ENCODE peak calls at places on chromosomes 5 and 9, in six cellular contexts. R is kidney; C is gastrocnemius medialis; A is CD8-positive, alpha-beta T cell; Y is GM23248; L is cardiac muscle cell. V is an unnamed sample. For H3K36me3 and H3K4me1, the result is how much of the 10 kb centered on the place peaks cover.

GRCh38 chr5:132557425-132557805 is 638 bp downstream of the RAD50 start:
- DNase-seq in R (no peak), C (peak), A (peak), Y (peak), L (peak), V (peak)

GRCh38 chr5:61200582-61201155 is 38.4 kb upstream of the SMIM15 start:
- DNase-seq in R (peak), C (no peak), A (no peak), Y (no peak), L (no peak), V (no peak)

GRCh38 chr5:100992354-100992753 is 89.3 kb upstream of the ST8SIA4 start:
- DNase-seq in R (no peak), C (no peak), A (no peak), Y (no peak), L (no peak), V (no peak)

GRCh38 chr5:474826-475661 is 32.1 kb downstream of the EXOC3 start:
- DNase-seq in R (peak), C (no peak), A (no peak), Y (no peak), L (no peak), V (peak)

GRCh38 chr5:174323878-174324281 is 278.4 kb downstream of the NSG2 start:
- DNase-seq in R (no peak), C (no peak), A (no peak), Y (peak), L (peak), V (no peak)

GRCh38 chr5:87147441-87147840 is 120.2 kb upstream of the RASA1 start:
- DNase-seq in R (no peak), C (no peak), A (no peak), Y (peak), L (no peak), V (no peak)

GRCh38 chr9:136412912-136413420 is 2.5 kb downstream of the PMPCA start:
- DNase-seq in R (no peak), C (no peak), A (no peak), Y (peak), L (no peak), V (no peak)

GRCh38 chr9:113278840-113279239 is 3.4 kb downstream of the PRPF4 start:
- DNase-seq in R (no peak), C (no peak), A (no peak), Y (no peak), L (no peak), V (no peak)

GRCh38 chr9:27407966-27408365 is 111.0 kb upstream of the EQTN start:
- DNase-seq in R (no peak), C (no peak), A (no peak), Y (peak), L (no peak), V (no peak)

GRCh38 chr5:132215329-132215728 is 12.3 kb downstream of the P4HA2 start:
- DNase-seq in R (peak), C (peak), A (no peak), Y (peak), L (no peak), V (peak)

GRCh38 chr9:27297050-27297449 is at the start of gene EQTN:
- DNase-seq in R (no peak), C (no peak), A (no peak), Y (no peak), L (no peak), V (no peak)

GRCh38 chr5:179194941-179195381 is 134.8 kb downstream of the ZNF354C start:
- DNase-seq in R (peak), C (no peak), A (no peak), Y (no peak), L (no peak), V (no peak)

GRCh38 chr5:154320209-154320608 is 125.6 kb upstream of the SAP30L start:
- DNase-seq in R (no peak), C (no peak), A (no peak), Y (no peak), L (no peak), V (no peak)

GRCh38 chr5:133907075-133907474 is 61.4 kb downstream of the C5orf15 start:
- DNase-seq in R (no peak), C (no peak), A (no peak), Y (no peak), L (no peak), V (peak)

GRCh38 chr5:14614490-14614889 is 32.9 kb downstream of the OTULINL start:
- DNase-seq in R (no peak), C (no peak), A (no peak), Y (no peak), L (no peak), V (no peak)

GRCh38 chr5:86679529-86679928 is 61.8 kb downstream of the COX7C start:
- DNase-seq in R (no peak), C (no peak), A (no peak), Y (peak), L (peak), V (no peak)

GRCh38 chr5:61301820-61302563 is 30.1 kb upstream of the ZSWIM6 start:
- DNase-seq in R (peak), C (peak), A (no peak), Y (peak), L (peak), V (peak)

GRCh38 chr9:15837079-15837679 is 284.3 kb downstream of the CCDC171 start:
- DNase-seq in R (no peak), C (no peak), A (no peak), Y (peak), L (peak), V (no peak)

GRCh38 chr9:133341369-133342082 is 5.5 kb upstream of the SURF6 start:
- DNase-seq in R (peak), C (peak), A (no peak), Y (no peak), L (no peak), V (peak)

GRCh38 chr9:33443047-33443446 is 4.3 kb downstream of the AQP3 start:
- DNase-seq in R (peak), C (no peak), A (no peak), Y (no peak), L (no peak), V (no peak)

GRCh38 chr5:92906798-92907380 is 674.1 kb downstream of the NR2F1-AS1 start:
- DNase-seq in R (no peak), C (no peak), A (no peak), Y (no peak), L (no peak), V (no peak)

GRCh38 chr5:52837591-52838001 is 49.9 kb downstream of the ITGA1 start:
- DNase-seq in R (no peak), C (no peak), A (no peak), Y (peak), L (no peak), V (no peak)

GRCh38 chr5:106094128-106094726 is 1576.5 kb downstream of the EFNA5 start:
- DNase-seq in R (no peak), C (no peak), A (no peak), Y (peak), L (no peak), V (no peak)

GRCh38 chr9:89798546-89799120 is 193.8 kb downstream of the GADD45G start:
- DNase-seq in R (no peak), C (no peak), A (no peak), Y (no peak), L (no peak), V (no peak)

GRCh38 chr5:151773979-151774378 is 2.2 kb downstream of the G3BP1 start:
- DNase-seq in R (no peak), C (no peak), A (no peak), Y (peak), L (no peak), V (no peak)

GRCh38 chr9:134594376-134594941 is 47.1 kb upstream of the COL5A1 start:
- DNase-seq in R (no peak), C (no peak), A (peak), Y (no peak), L (no peak), V (no peak)

GRCh38 chr5:61809651-61810050 is 477.6 kb downstream of the ZSWIM6 start:
- DNase-seq in R (no peak), C (no peak), A (no peak), Y (no peak), L (no peak), V (no peak)

GRCh38 chr5:68529581-68529980 is 314.0 kb downstream of the PIK3R1 start:
- DNase-seq in R (no peak), C (no peak), A (no peak), Y (peak), L (no peak), V (no peak)

GRCh38 chr5:171416160-171417049 is 3.0 kb upstream of the FGF18 start:
- DNase-seq in R (no peak), C (no peak), A (no peak), Y (no peak), L (no peak), V (no peak)

GRCh38 chr9:116087246-116087645 is 66.3 kb upstream of the PAPPA start:
- DNase-seq in R (no peak), C (peak), A (no peak), Y (peak), L (peak), V (peak)

GRCh38 chr9:77598961-77599360 is 49.2 kb downstream of the GNA14 start:
- DNase-seq in R (no peak), C (no peak), A (no peak), Y (no peak), L (no peak), V (no peak)

GRCh38 chr9:84669293-84670105 is at the start of gene NTRK2:
- DNase-seq in R (peak), C (no peak), A (no peak), Y (peak), L (peak), V (peak)
- H3K4me3 ChIP-seq in R (peak), C (peak), A (no peak), Y (peak), L (peak), V (peak)

DNA sequence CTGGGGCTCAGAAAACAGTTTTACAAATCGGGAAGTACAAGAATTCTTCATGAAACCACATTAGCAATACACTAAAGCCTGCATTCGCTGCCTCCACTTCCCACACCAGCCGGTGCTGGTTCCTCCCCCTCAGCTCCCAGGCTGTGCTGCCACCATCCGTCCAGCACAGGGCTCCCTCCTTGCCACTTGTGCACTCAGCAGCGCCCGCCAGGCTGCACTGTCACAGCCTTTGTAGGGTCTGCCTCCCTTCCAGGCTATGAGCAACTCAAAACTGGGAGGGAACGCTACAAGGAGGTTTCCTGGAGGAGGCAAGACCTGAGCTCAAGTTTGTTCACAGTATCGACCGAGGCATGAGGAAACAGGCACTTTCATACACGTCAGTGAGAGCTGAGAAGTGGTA is 7.7 kb downstream of the MAPK9 start:
- DNase-seq in R (no peak), C (no peak), A (no peak), Y (no peak), L (no peak), V (no peak)
- H3K36me3 ChIP-seq in R (under half), C (under half), A (under half), Y (under half), L (under half), V (under half)

GRCh38 chr9:110916361-110916760 is 121.9 kb downstream of the LPAR1 start:
- DNase-seq in R (no peak), C (no peak), A (no peak), Y (peak), L (no peak), V (no peak)
- H3K4me1 ChIP-seq in R (under half), C (under half), A (under half), Y (half or more), L (under half), V (under half)

GRCh38 chr5:149641000-149641576 is 59.8 kb downstream of the ARHGEF37 start:
- DNase-seq in R (peak), C (peak), A (no peak), Y (peak), L (no peak), V (no peak)
- H3K4me3 ChIP-seq in R (peak), C (peak), A (no peak), Y (no peak), L (no peak), V (peak)

GRCh38 chr9:124353166-124353768 is 62.0 kb downstream of the PSMB7 start:
- DNase-seq in R (peak), C (no peak), A (no peak), Y (no peak), L (no peak), V (no peak)
- H3K36me3 ChIP-seq in R (under half), C (under half), A (under half), Y (under half), L (under half), V (half or more)

V was measured in left ventricle myocardium inferior.